ENCODE peak calls at places on chromosomes 16 and 17, in four cellular contexts. I, E, C and Z are unnamed samples.

GRCh38 chr17:53032861-53033271 is 789.9 kb upstream of the KIF2B start:
- DNase-seq in I (peak), E (no peak), C (no peak), Z (no peak)

GRCh38 chr16:4613636-4614570 is 785 bp downstream of the UBALD1 start:
- DNase-seq in I (peak), E (no peak), C (no peak), Z (no peak)

GRCh38 chr16:88983771-88984687 is 7.0 kb upstream of the CBFA2T3 start:
- DNase-seq in I (no peak), E (no peak), C (no peak), Z (no peak)

GRCh38 chr17:58060596-58061191 is 22.5 kb upstream of the DYNLL2 start:
- DNase-seq in I (no peak), E (no peak), C (peak), Z (no peak)

GRCh38 chr17:48734328-48735056 is 5.9 kb upstream of the HOXB13 start:
- DNase-seq in I (no peak), E (no peak), C (no peak), Z (no peak)

GRCh38 chr17:49703557-49704277 is 4.0 kb downstream of the SLC35B1 start:
- DNase-seq in I (no peak), E (no peak), C (no peak), Z (no peak)

GRCh38 chr17:73197141-73197540 is 4.3 kb downstream of the COG1 start:
- DNase-seq in I (no peak), E (no peak), C (no peak), Z (peak)

GRCh38 chr16:19524866-19525723 is 1.4 kb downstream of the CCP110 start:
- DNase-seq in I (peak), E (no peak), C (no peak), Z (no peak)

GRCh38 chr17:1813088-1813487 is 16.6 kb downstream of the SMYD4 start:
- DNase-seq in I (no peak), E (no peak), C (no peak), Z (no peak)

GRCh38 chr16:84507011-84507982 is 2.8 kb upstream of the MEAK7 start:
- DNase-seq in I (no peak), E (no peak), C (no peak), Z (no peak)

GRCh38 chr16:52526429-52526828 is 20.5 kb downstream of the TOX3 start:
- DNase-seq in I (no peak), E (no peak), C (no peak), Z (no peak)

GRCh38 chr17:75065562-75066151 is 18.6 kb downstream of the KCTD2 start:
- DNase-seq in I (no peak), E (no peak), C (no peak), Z (no peak)

GRCh38 chr17:75067856-75068255 is 19.9 kb upstream of the SLC16A5 start:
- DNase-seq in I (no peak), E (no peak), C (no peak), Z (no peak)

GRCh38 chr17:75073618-75074047 is 14.1 kb upstream of the SLC16A5 start:
- DNase-seq in I (peak), E (no peak), C (no peak), Z (no peak)

GRCh38 chr17:75068750-75069149 is 19.0 kb upstream of the SLC16A5 start:
- DNase-seq in I (no peak), E (no peak), C (no peak), Z (no peak)

DNA sequence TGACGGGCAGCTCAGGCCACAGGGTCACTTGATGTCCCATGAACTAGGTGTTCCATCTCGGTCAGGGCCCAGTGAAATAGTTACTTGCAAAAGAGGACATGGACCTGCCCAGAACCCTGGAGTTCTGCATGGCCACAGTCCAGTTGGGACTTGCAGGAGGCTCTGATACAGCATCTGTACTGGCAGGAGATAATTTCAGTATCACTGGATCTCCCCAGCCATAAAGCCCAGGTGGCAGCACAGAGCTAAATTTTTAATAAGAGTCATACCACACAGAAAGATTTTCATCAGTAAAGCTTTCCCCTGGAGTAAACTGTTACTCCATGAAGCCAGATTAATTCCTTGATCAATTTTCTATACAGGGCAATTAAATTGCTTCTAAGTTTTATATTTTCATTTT is 18.0 kb upstream of the SLC16A5 start:
- DNase-seq in I (peak), E (no peak), C (no peak), Z (no peak)
- TF ChIP-seq CTCF in I (peak), E (no peak), C (peak), Z (no peak)

DNA sequence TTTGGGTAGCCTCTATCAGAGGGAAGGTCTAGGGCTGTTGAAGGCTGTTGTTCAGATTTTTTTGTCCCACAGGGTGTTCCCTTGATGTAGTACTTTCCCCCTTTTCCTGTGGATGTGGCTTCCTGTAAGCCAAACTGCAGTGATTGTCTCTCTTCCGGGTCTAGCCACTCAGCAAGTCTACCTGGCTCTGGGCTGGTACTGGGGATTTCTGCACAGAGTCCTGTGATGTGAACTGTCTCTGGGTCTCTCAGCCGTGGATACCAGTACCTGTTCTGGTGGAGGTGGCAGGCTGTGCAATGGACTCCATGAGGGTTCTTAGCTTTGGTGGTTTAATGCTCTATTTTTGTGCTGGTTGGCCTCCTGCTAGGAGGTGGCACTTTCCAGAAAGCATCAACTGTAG is 23.3 kb upstream of the CCR7 start:
- DNase-seq in I (no peak), E (no peak), C (no peak), Z (no peak)
- H3K4me3 ChIP-seq in I (no peak), E (no peak), C (no peak), Z (no peak)

GRCh38 chr17:77143306-77143705 is 2.5 kb downstream of the SEC14L1 start:
- DNase-seq in I (no peak), E (no peak), C (no peak), Z (no peak)
- H3K27ac ChIP-seq in I (no peak), E (no peak), C (peak), Z (no peak)

GRCh38 chr16:50646345-50646744 is 34.8 kb downstream of the SNX20 start:
- DNase-seq in I (no peak), E (no peak), C (no peak), Z (no peak)

GRCh38 chr16:50643192-50643591 is 37.9 kb downstream of the SNX20 start:
- DNase-seq in I (peak), E (no peak), C (no peak), Z (no peak)

GRCh38 chr16:50645858-50646257 is 35.3 kb downstream of the SNX20 start:
- DNase-seq in I (no peak), E (no peak), C (no peak), Z (no peak)

GRCh38 chr16:50644245-50644644 is 36.9 kb downstream of the SNX20 start:
- DNase-seq in I (no peak), E (no peak), C (no peak), Z (no peak)

GRCh38 chr16:50644730-50645129 is 36.4 kb downstream of the SNX20 start:
- DNase-seq in I (peak), E (no peak), C (no peak), Z (no peak)
- TF ChIP-seq CTCF in I (no peak), E (no peak), C (peak), Z (peak)

GRCh38 chr16:69926241-69926640 is 24.9 kb upstream of the CLEC18A start:
- DNase-seq in I (no peak), E (no peak), C (no peak), Z (no peak)

GRCh38 chr16:69925311-69925710 is 25.8 kb upstream of the CLEC18A start:
- DNase-seq in I (no peak), E (no peak), C (no peak), Z (no peak)

GRCh38 chr16:69924777-69925191 is 26.4 kb upstream of the CLEC18A start:
- DNase-seq in I (no peak), E (no peak), C (peak), Z (peak)

GRCh38 chr16:69922200-69922599 is 28.9 kb upstream of the CLEC18A start:
- DNase-seq in I (no peak), E (no peak), C (no peak), Z (no peak)

DNA sequence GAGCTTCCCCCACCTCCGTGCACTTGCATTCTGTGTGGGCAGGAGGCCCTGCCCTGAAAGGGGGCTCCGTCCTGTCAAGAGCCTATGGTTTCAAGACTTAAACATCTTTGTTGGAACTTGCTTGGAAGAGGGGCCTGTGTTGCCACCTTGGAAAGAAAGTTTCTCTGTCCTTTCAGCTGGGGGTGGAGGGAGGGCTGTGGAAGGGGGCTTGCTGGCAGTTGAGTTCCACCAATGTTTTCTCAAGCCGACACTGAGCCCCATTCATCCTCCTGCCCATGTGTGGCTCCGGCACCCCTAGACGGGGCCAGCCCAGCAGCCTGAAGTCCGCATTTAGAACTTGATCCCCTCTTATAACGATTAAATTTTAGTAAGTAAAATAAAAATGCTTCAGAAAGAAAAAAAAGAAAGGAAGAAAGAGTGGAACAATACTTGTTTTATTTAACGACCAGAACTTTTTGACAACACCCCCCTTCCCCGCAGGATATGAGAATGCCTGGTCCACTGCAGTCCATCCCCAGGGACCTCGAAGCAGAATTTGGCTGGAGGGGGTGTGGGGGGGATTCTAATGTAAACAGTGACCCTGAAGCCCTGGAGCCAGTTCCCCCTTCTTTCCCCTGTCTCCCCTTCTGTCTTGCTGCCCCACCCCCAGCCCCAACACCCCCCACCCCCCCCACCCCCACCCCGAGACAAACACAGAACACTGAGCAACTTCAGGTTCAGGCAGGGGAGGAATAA is 26.9 kb upstream of the CLEC18A start:
- DNase-seq in I (no peak), E (no peak), C (no peak), Z (no peak)
- H3K4me3 ChIP-seq in I (no peak), E (no peak), C (no peak), Z (peak)

DNA sequence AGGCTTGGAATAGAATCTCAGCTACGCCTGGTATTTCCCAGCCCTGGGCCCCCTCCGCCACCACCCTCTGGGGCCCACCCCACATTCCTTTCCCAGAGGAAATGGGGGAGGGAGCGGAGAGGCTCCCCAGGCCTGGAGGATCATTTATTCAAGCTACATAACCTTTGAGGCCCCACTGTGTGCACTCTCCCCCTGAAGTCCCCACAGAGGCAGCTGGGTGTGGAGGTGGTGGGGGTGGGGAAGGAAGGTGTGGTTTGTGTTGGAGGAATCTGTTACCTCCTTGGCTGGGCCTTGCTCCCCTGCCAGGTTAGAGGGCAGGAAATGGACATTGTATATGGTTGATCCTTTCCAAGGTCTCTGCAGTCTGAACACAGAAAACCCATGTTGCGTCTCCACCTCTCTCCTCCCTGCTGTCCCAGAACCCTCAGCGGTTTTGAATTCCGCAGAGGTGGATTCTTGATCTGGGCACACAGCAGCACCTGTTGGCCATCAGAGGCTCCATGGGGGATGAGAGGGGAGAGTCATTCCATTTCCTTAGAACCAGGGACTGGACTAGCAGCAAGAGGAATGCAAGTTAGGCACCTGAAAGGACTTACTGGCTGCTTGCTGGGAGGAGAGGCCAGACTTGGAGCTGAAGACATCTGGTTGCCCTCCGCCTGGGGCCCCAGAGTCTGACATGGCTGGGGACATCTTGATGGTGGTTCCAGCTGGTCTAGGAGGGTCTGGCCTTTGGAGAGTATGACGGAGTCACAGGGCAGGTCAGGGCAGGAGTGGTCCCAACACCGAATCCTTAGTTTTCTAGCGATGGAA is 23.0 kb downstream of the ARHGAP23 start:
- DNase-seq in I (no peak), E (no peak), C (peak), Z (no peak)
- H3K27ac ChIP-seq in I (peak), E (peak), C (peak), Z (peak)

GRCh38 chr17:82127704-82128103 is 29.7 kb upstream of the FASN start:
- DNase-seq in I (peak), E (no peak), C (no peak), Z (no peak)

GRCh38 chr17:82126479-82127314 is 28.7 kb upstream of the FASN start:
- DNase-seq in I (peak), E (no peak), C (no peak), Z (no peak)

GRCh38 chr17:82128287-82128686 is 30.3 kb upstream of the FASN start:
- DNase-seq in I (peak), E (no peak), C (no peak), Z (no peak)

GRCh38 chr17:82127315-82127595 is 29.2 kb upstream of the FASN start:
- DNase-seq in I (no peak), E (no peak), C (no peak), Z (no peak)

DNA sequence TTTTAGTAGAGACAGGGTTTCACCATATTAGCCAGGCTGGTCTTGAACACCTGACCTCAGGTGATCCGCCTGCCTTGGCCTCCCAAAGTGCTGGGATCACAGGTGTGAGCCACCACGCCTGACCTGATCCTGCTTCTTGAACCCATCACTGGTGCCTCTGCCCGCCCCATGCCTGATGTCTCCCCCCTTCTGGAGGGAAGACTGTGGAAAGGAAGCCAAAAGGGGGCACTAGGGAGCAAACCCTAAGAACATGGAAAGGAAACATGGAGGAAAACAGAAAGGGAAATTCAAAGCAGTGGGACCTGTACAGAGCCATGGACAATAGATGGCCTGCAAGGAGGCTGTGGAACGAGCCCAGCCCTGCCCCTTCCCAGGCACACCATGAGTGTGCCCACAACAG is 31.1 kb upstream of the FASN start:
- DNase-seq in I (peak), E (no peak), C (no peak), Z (no peak)
- TF ChIP-seq CTCF in I (peak), E (no peak), C (no peak), Z (no peak)

DNA sequence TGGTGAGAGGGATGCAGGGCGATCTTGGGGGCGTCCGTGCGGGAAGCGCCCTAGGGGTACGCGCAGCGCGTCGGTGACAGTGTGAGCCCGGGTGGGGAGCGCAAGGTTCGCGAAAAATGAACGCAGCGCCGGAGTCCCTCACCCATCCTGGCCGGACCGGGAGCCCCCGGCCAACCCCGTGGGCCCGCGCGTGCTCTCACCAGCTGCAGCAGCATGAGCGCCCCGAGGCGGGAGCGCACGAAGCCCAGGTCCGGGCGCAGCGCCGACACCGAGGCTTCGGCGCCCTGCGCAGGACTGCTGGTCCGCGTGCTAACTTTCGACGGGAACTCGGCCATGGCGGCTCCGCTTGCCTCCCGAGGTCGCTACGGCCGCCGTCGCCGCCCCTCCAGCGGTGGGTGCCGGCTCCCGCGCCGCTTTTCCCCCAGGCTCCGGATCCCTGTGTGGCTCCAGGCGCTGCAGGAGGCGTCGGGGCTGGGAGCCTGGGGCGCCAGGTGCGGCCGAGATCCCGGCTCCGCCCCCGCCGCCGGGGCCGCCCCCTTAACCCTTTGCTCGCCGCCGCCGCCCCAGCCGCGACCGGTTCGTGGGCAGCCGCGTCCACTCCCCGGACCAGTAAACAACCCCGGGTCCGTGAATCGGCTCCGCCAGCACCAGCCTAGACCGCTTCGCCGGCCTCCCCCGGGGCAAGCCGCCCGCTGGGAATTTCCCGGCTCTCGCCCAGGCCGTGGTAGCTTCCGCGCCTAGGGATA is at the start of gene PLLP:
- DNase-seq in I (peak), E (peak), C (no peak), Z (peak)
- H3K4me3 ChIP-seq in I (peak), E (peak), C (peak), Z (peak)